ENCODE peak calls at places on chromosomes 2 and 18, in six cellular contexts. Z is IMR-90, D is transverse colon, I is Peyer's patch, L is uterus, B is spleen. V is an unnamed sample.

GRCh38 chr2:107402330-107402729 is 424.4 kb upstream of the RGPD4 start:
- DNase-seq in D (no peak), B (no peak), Z (no peak), L (no peak), I (no peak), V (no peak)

GRCh38 chr2:215405722-215406581 is 29.9 kb downstream of the FN1 start:
- DNase-seq in I (no peak), D (no peak), B (no peak), L (no peak), Z (no peak), V (no peak)

GRCh38 chr18:50662775-50663383 is 103.0 kb downstream of the MAPK4 start:
- DNase-seq in D (no peak), I (no peak), B (no peak), L (no peak), Z (no peak), V (no peak)

GRCh38 chr18:59767732-59768131 is 70.5 kb upstream of the CCBE1 start:
- DNase-seq in Z (peak; percentile 78), B (no peak), L (no peak), I (no peak), D (no peak), V (no peak)

GRCh38 chr2:188293601-188294482 is 2.2 kb downstream of the GULP1 start:
- DNase-seq in B (no peak), I (peak; percentile 75), D (peak; percentile 79), L (peak; percentile 85), Z (peak; percentile 78), V (peak; percentile 67)

GRCh38 chr18:24679062-24679461 is 218.6 kb downstream of the HRH4 start:
- DNase-seq in L (no peak), Z (peak; percentile 11), B (no peak), I (no peak), D (no peak), V (no peak)

GRCh38 chr2:24287171-24287570 is 73.2 kb downstream of the ITSN2 start:
- DNase-seq in Z (no peak), D (no peak), B (no peak), L (no peak), I (no peak), V (no peak)

GRCh38 chr2:230658877-230659652 is 53.6 kb upstream of the CAB39 start:
- DNase-seq in L (no peak), B (no peak), Z (no peak), I (no peak), D (no peak), V (no peak)

GRCh38 chr18:21741511-21742322 is 1.1 kb downstream of the MIB1 start:
- DNase-seq in B (no peak), Z (peak; percentile 9), D (peak; percentile 40), I (peak; percentile 59), L (peak; percentile 33), V (peak; percentile 44)

GRCh38 chr2:56239437-56239836 is 55.6 kb downstream of the CCDC85A start:
- DNase-seq in Z (peak; percentile 7), B (no peak), I (no peak), L (no peak), D (no peak), V (no peak)

GRCh38 chr18:25289040-25289631 is 62.8 kb downstream of the ZNF521 start:
- DNase-seq in I (no peak), D (no peak), B (no peak), Z (peak; percentile 91), L (peak; percentile 48), V (no peak)

GRCh38 chr2:121596221-121597080 is 52.8 kb downstream of the CLASP1 start:
- DNase-seq in B (peak; percentile 79), I (no peak), L (no peak), D (peak; percentile 11), Z (peak; percentile 57), V (no peak)

GRCh38 chr2:100780203-100781008 is 39.5 kb upstream of the NPAS2 start:
- DNase-seq in I (no peak), B (no peak), D (peak; percentile 29), Z (peak; percentile 81), L (peak; percentile 29), V (peak; percentile 16)

GRCh38 chr2:210662557-210662956 is 106.2 kb downstream of the CPS1 start:
- DNase-seq in Z (no peak), I (no peak), B (no peak), L (no peak), D (no peak), V (no peak)
- TF ChIP-seq POLR2A in Z (no peak), I (no peak), B (no peak), L (no peak), D (no peak), V (no peak)

GRCh38 chr2:9256570-9257043 is 50.0 kb downstream of the ASAP2 start:
- DNase-seq in B (no peak), L (no peak), I (no peak), D (no peak), Z (no peak), V (peak; percentile 40)
- H3K4me1 ChIP-seq in B (peaks cover 11% of the 10 kb centered on the region), L (peaks cover 10% of the 10 kb centered on the region), I (no peaks in the 10 kb centered on the region), D (peaks cover 27% of the 10 kb centered on the region), Z (peaks cover 37% of the 10 kb centered on the region), V (peaks cover 64% of the 10 kb centered on the region)

DNA sequence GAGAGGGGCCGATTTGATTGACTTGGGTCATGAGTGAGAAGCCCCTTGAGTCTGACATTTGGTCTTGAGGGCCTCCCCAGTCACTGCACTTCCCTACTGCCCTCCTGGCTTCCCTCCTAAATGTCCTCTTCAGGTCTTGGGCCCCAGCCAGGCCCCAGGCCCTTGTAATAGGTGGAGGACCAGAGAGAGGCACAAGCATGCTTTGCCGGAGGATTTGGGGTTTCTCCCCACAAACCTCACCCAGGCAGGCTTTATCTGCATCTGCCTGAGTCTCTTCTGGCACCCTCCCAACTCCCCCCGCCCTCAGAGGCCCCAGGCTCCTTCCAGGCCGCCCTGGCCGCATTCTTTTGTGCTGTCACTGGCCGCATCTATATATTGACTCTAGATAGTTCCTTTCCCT is 270.7 kb downstream of the HAUS1 start:
- DNase-seq in D (no peak), B (no peak), Z (no peak), I (no peak), L (no peak), V (no peak)
- TF ChIP-seq POLR2A in D (no peak), B (no peak), Z (no peak), I (no peak), L (no peak), V (no peak)

GRCh38 chr2:239268549-239268948 is 132.3 kb downstream of the HDAC4 start:
- DNase-seq in B (no peak), I (no peak), Z (no peak), D (no peak), L (no peak), V (no peak)
- H3K4me1 ChIP-seq in B (peaks cover 98% of the 10 kb centered on the region), I (peaks cover 49% of the 10 kb centered on the region), Z (peaks cover 53% of the 10 kb centered on the region), D (peaks cover 58% of the 10 kb centered on the region), L (peaks cover 3% of the 10 kb centered on the region), V (peaks cover 57% of the 10 kb centered on the region)

GRCh38 chr2:98726172-98726725 is 4.7 kb downstream of the MGAT4A start:
- DNase-seq in I (no peak), B (no peak), D (no peak), Z (no peak), L (no peak), V (no peak)

GRCh38 chr2:98727758-98728718 is 2.9 kb downstream of the MGAT4A start:
- DNase-seq in Z (no peak), D (no peak), I (no peak), L (no peak), B (no peak), V (no peak)

GRCh38 chr2:98726735-98727368 is 4.1 kb downstream of the MGAT4A start:
- DNase-seq in B (no peak), D (no peak), L (no peak), Z (no peak), I (no peak), V (no peak)

GRCh38 chr2:98729652-98730051 is 1.3 kb downstream of the MGAT4A start:
- DNase-seq in L (no peak), Z (no peak), B (no peak), I (no peak), D (no peak), V (no peak)

DNA sequence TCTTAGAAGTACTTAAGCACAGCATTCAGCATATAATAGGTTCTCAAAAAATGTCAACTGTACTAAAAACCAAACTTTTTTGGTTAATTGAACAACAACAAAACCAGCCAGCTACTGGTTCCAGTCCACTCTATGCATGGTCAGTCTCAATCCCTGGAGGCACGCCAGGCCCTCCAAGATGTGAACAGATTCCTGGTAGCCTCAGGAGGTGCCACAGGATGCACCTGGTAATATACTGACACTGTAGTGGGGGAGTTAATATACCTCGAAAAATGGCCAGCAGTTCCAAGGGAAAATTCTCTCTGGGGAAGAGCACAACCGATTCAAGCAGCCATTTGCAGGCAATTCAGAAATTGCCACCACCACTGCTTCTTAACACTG is 3.6 kb downstream of the MGAT4A start:
- DNase-seq in B (no peak), D (no peak), L (peak; percentile 57), I (no peak), Z (no peak), V (peak; percentile 45)
- TF ChIP-seq POLR2A in B (no peak), D (no peak), L (no peak), I (no peak), Z (no peak), V (no peak)

GRCh38 chr18:55318864-55319516 is 269.0 kb downstream of the TCF4 start:
- DNase-seq in Z (peak; percentile 82), B (no peak), D (no peak), L (no peak), I (no peak), V (no peak)

GRCh38 chr18:55316615-55317184 is 271.3 kb downstream of the TCF4 start:
- DNase-seq in I (no peak), B (no peak), D (no peak), L (no peak), Z (no peak), V (no peak)

GRCh38 chr18:55317832-55318231 is 270.2 kb downstream of the TCF4 start:
- DNase-seq in D (no peak), Z (no peak), B (no peak), I (no peak), L (no peak), V (no peak)

GRCh38 chr18:55319517-55319905 is 268.5 kb downstream of the TCF4 start:
- DNase-seq in I (no peak), Z (peak; percentile 62), L (no peak), D (no peak), B (no peak), V (no peak)

DNA sequence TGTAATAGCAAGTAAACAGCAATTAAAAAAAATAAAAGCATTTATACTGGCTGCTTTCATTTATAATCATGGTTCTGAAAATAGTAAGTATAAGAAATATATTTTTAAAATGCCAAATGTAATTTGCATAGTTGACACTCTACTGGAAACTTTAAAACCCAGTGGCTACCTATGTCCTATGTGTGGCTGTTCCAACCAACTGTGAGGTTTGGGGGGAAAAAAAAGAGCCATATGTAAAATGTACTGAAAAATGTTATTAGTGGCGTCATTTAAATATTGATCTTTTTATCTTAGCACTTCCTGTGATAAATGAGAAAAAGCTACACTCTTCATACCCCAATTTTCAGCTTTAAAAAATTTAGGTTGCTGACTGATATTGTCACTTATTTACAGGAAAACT is 270.7 kb downstream of the TCF4 start:
- DNase-seq in Z (no peak), B (no peak), L (no peak), I (no peak), D (no peak), V (no peak)
- H3K4me1 ChIP-seq in Z (peaks cover 3% of the 10 kb centered on the region), B (peaks cover 79% of the 10 kb centered on the region), L (peaks cover 10% of the 10 kb centered on the region), I (no peaks in the 10 kb centered on the region), D (peaks cover 3% of the 10 kb centered on the region), V (peaks cover 18% of the 10 kb centered on the region)